ENCODE peak calls at places on chromosomes 6 and 20, in ten cellular contexts. One of them, this sample, is unnamed.

GRCh38 chr20:43992885-43993284 is 78.2 kb downstream of the TOX2 start:
- DNase-seq in cardiac fibroblast: no peak
- DNase-seq in fibroblast of pulmonary artery: no peak
- DNase-seq in H1: no peak
- DNase-seq in fibroblast of mammary gland: no peak
- DNase-seq in GM12865: no peak
- DNase-seq in cardiac muscle cell: no peak
- DNase-seq in astrocyte of the cerebellum: no peak
- DNase-seq in heart left ventricle: no peak
- DNase-seq in AG04450: no peak
- DNase-seq in this sample: peak; percentile 40

GRCh38 chr20:732727-733126 is 35.6 kb downstream of the SLC52A3 start:
- DNase-seq in cardiac fibroblast: no peak
- DNase-seq in fibroblast of pulmonary artery: no peak
- DNase-seq in H1: no peak
- DNase-seq in fibroblast of mammary gland: no peak
- DNase-seq in GM12865: no peak
- DNase-seq in cardiac muscle cell: no peak
- DNase-seq in astrocyte of the cerebellum: no peak
- DNase-seq in heart left ventricle: no peak
- DNase-seq in AG04450: no peak
- DNase-seq in this sample: no peak

GRCh38 chr6:135904666-135905065 is 53.2 kb downstream of the PDE7B start:
- DNase-seq in cardiac fibroblast: no peak
- DNase-seq in fibroblast of pulmonary artery: no peak
- DNase-seq in H1: no peak
- DNase-seq in fibroblast of mammary gland: peak; percentile 56
- DNase-seq in GM12865: no peak
- DNase-seq in cardiac muscle cell: no peak
- DNase-seq in astrocyte of the cerebellum: no peak
- DNase-seq in heart left ventricle: no peak
- DNase-seq in AG04450: no peak
- DNase-seq in this sample: no peak

GRCh38 chr6:106626485-106626884 is 2.8 kb downstream of the RTN4IP1 start:
- DNase-seq in cardiac fibroblast: no peak
- DNase-seq in fibroblast of pulmonary artery: no peak
- DNase-seq in H1: no peak
- DNase-seq in fibroblast of mammary gland: no peak
- DNase-seq in GM12865: peak; percentile 45
- DNase-seq in cardiac muscle cell: no peak
- DNase-seq in astrocyte of the cerebellum: no peak
- DNase-seq in heart left ventricle: no peak
- DNase-seq in AG04450: no peak
- DNase-seq in this sample: no peak

GRCh38 chr6:33790306-33790855 is 1.5 kb upstream of the LEMD2 start:
- DNase-seq in cardiac fibroblast: no peak
- DNase-seq in fibroblast of pulmonary artery: no peak
- DNase-seq in H1: no peak
- DNase-seq in fibroblast of mammary gland: no peak
- DNase-seq in GM12865: no peak
- DNase-seq in cardiac muscle cell: no peak
- DNase-seq in astrocyte of the cerebellum: no peak
- DNase-seq in heart left ventricle: no peak
- DNase-seq in AG04450: no peak
- DNase-seq in this sample: no peak

GRCh38 chr6:96468681-96469224 is 52.9 kb upstream of the UFL1 start:
- DNase-seq in cardiac fibroblast: peak; percentile 1
- DNase-seq in fibroblast of pulmonary artery: no peak
- DNase-seq in H1: no peak
- DNase-seq in fibroblast of mammary gland: no peak
- DNase-seq in GM12865: peak; percentile 3
- DNase-seq in cardiac muscle cell: no peak
- DNase-seq in astrocyte of the cerebellum: no peak
- DNase-seq in heart left ventricle: no peak
- DNase-seq in AG04450: no peak
- DNase-seq in this sample: no peak

GRCh38 chr6:35359744-35360348 is 17.5 kb downstream of the PPARD start:
- DNase-seq in cardiac fibroblast: peak; percentile 96
- DNase-seq in fibroblast of pulmonary artery: peak; percentile 85
- DNase-seq in H1: no peak
- DNase-seq in fibroblast of mammary gland: peak; percentile 88
- DNase-seq in GM12865: no peak
- DNase-seq in cardiac muscle cell: peak; percentile 97
- DNase-seq in astrocyte of the cerebellum: peak; percentile 100
- DNase-seq in heart left ventricle: peak; percentile 63
- DNase-seq in AG04450: no peak
- DNase-seq in this sample: no peak

GRCh38 chr6:119158057-119158848 is 79.8 kb upstream of the FAM184A start:
- DNase-seq in cardiac fibroblast: peak; percentile 91
- DNase-seq in fibroblast of pulmonary artery: peak; percentile 59
- DNase-seq in H1: no peak
- DNase-seq in fibroblast of mammary gland: peak; percentile 98
- DNase-seq in GM12865: no peak
- DNase-seq in cardiac muscle cell: peak; percentile 91
- DNase-seq in astrocyte of the cerebellum: no peak
- DNase-seq in heart left ventricle: peak; percentile 65
- DNase-seq in AG04450: no peak
- DNase-seq in this sample: no peak

GRCh38 chr6:122962196-122962595 is 33.8 kb upstream of the CLVS2 start:
- DNase-seq in cardiac fibroblast: no peak
- DNase-seq in fibroblast of pulmonary artery: no peak
- DNase-seq in H1: no peak
- DNase-seq in fibroblast of mammary gland: no peak
- DNase-seq in GM12865: no peak
- DNase-seq in cardiac muscle cell: no peak
- DNase-seq in astrocyte of the cerebellum: no peak
- DNase-seq in heart left ventricle: no peak
- DNase-seq in AG04450: no peak
- DNase-seq in this sample: no peak

GRCh38 chr20:21139881-21140566 is 14.1 kb downstream of the KIZ start:
- DNase-seq in cardiac fibroblast: no peak
- DNase-seq in fibroblast of pulmonary artery: no peak
- DNase-seq in H1: no peak
- DNase-seq in fibroblast of mammary gland: no peak
- DNase-seq in GM12865: no peak
- DNase-seq in cardiac muscle cell: no peak
- DNase-seq in astrocyte of the cerebellum: no peak
- DNase-seq in heart left ventricle: no peak
- DNase-seq in AG04450: no peak
- DNase-seq in this sample: no peak

GRCh38 chr6:17656092-17656491 is 50.6 kb downstream of the NUP153 start:
- DNase-seq in cardiac fibroblast: peak; percentile 46
- DNase-seq in fibroblast of pulmonary artery: peak; percentile 42
- DNase-seq in H1: no peak
- DNase-seq in fibroblast of mammary gland: peak; percentile 14
- DNase-seq in GM12865: no peak
- DNase-seq in cardiac muscle cell: peak; percentile 37
- DNase-seq in astrocyte of the cerebellum: no peak
- DNase-seq in heart left ventricle: no peak
- DNase-seq in AG04450: no peak
- DNase-seq in this sample: no peak

GRCh38 chr6:1436334-1437306 is 47.2 kb downstream of the FOXF2 start:
- DNase-seq in cardiac fibroblast: peak; percentile 76
- DNase-seq in fibroblast of pulmonary artery: peak; percentile 76
- DNase-seq in H1: peak; percentile 85
- DNase-seq in fibroblast of mammary gland: peak; percentile 74
- DNase-seq in GM12865: peak; percentile 64
- DNase-seq in cardiac muscle cell: peak; percentile 81
- DNase-seq in astrocyte of the cerebellum: peak; percentile 59
- DNase-seq in heart left ventricle: no peak
- DNase-seq in AG04450: peak; percentile 36
- DNase-seq in this sample: no peak

DNA sequence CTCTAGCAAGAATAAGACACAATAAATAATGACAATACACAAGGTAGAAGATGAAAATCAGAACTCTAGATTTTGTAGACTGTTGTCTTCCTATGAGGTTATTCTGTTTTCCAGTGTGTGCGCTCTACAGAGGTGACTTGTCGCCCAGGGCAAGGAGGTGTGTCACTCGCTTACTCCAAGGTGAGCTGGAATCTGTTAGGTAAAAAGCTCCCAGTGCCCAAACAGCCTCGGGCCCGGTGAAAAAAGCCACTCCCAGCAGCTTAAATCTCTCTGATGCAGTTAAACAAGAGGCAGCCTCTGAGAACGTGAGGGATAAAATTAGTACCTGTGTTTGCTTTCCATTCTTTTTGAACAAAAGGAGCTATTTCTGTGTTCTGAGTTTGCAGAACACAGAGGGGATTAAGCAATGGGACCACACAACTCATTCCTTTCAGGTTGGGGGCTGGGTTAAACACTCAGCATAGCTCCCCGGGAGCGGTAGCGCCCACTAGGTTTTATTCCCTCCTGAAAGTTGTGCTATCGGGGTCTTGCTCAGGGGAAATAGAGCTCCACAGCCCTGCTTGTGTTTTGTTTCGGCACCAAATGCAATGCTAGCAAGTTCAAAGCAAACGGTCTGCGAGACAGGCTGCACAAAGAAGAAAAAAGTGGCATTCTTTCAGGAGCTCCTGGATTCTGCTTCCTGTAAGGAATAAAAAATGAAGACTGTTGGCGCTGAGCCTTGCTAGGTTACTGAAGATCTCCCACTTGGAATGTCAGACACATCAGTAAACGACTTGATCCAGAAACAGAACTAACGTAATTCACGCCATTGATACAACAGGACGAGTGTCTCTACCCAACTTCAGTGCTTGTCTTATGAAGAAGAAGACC is 181.1 kb downstream of the FOXA2 start:
- DNase-seq in cardiac fibroblast: peak; percentile 25
- DNase-seq in fibroblast of pulmonary artery: peak; percentile 28
- DNase-seq in H1: no peak
- DNase-seq in fibroblast of mammary gland: no peak
- DNase-seq in GM12865: no peak
- DNase-seq in cardiac muscle cell: peak; percentile 41
- DNase-seq in astrocyte of the cerebellum: no peak
- DNase-seq in heart left ventricle: no peak
- DNase-seq in AG04450: no peak
- DNase-seq in this sample: no peak
- H3K4me3 ChIP-seq in cardiac fibroblast: no peak overlapping the region
- H3K4me3 ChIP-seq in fibroblast of pulmonary artery: peak overlapping the region; percentile 34
- H3K4me3 ChIP-seq in H1: peak overlapping the region; percentile 16
- H3K4me3 ChIP-seq in fibroblast of mammary gland: no peak overlapping the region
- H3K4me3 ChIP-seq in GM12865: peak overlapping the region; percentile 42
- H3K4me3 ChIP-seq in cardiac muscle cell: no peak overlapping the region
- H3K4me3 ChIP-seq in astrocyte of the cerebellum: peak overlapping the region; percentile 8
- H3K4me3 ChIP-seq in heart left ventricle: no peak overlapping the region
- H3K4me3 ChIP-seq in AG04450: no peak overlapping the region
- H3K4me3 ChIP-seq in this sample: no peak overlapping the region

GRCh38 chr6:43968110-43968965 is 158.9 kb downstream of the MRPL14 start:
- DNase-seq in cardiac fibroblast: no peak
- DNase-seq in fibroblast of pulmonary artery: no peak
- DNase-seq in H1: peak; percentile 52
- DNase-seq in fibroblast of mammary gland: no peak
- DNase-seq in GM12865: no peak
- DNase-seq in cardiac muscle cell: no peak
- DNase-seq in astrocyte of the cerebellum: no peak
- DNase-seq in heart left ventricle: no peak
- DNase-seq in AG04450: no peak
- DNase-seq in this sample: no peak

GRCh38 chr6:43969158-43969981 is 157.9 kb downstream of the MRPL14 start:
- DNase-seq in cardiac fibroblast: no peak
- DNase-seq in fibroblast of pulmonary artery: no peak
- DNase-seq in H1: peak; percentile 39
- DNase-seq in fibroblast of mammary gland: no peak
- DNase-seq in GM12865: no peak
- DNase-seq in cardiac muscle cell: no peak
- DNase-seq in astrocyte of the cerebellum: no peak
- DNase-seq in heart left ventricle: no peak
- DNase-seq in AG04450: no peak
- DNase-seq in this sample: no peak

GRCh38 chr6:43970913-43971775 is 156.1 kb downstream of the MRPL14 start:
- DNase-seq in cardiac fibroblast: peak; percentile 43
- DNase-seq in fibroblast of pulmonary artery: no peak
- DNase-seq in H1: peak; percentile 36
- DNase-seq in fibroblast of mammary gland: peak; percentile 28
- DNase-seq in GM12865: no peak
- DNase-seq in cardiac muscle cell: no peak
- DNase-seq in astrocyte of the cerebellum: no peak
- DNase-seq in heart left ventricle: no peak
- DNase-seq in AG04450: no peak
- DNase-seq in this sample: peak; percentile 87

GRCh38 chr6:43971776-43972126 is 155.5 kb downstream of the MRPL14 start:
- DNase-seq in cardiac fibroblast: no peak
- DNase-seq in fibroblast of pulmonary artery: no peak
- DNase-seq in H1: peak; percentile 24
- DNase-seq in fibroblast of mammary gland: no peak
- DNase-seq in GM12865: no peak
- DNase-seq in cardiac muscle cell: no peak
- DNase-seq in astrocyte of the cerebellum: no peak
- DNase-seq in heart left ventricle: no peak
- DNase-seq in AG04450: no peak
- DNase-seq in this sample: no peak

GRCh38 chr6:43970068-43970912 is 157.0 kb downstream of the MRPL14 start:
- DNase-seq in cardiac fibroblast: no peak
- DNase-seq in fibroblast of pulmonary artery: no peak
- DNase-seq in H1: peak; percentile 37
- DNase-seq in fibroblast of mammary gland: no peak
- DNase-seq in GM12865: no peak
- DNase-seq in cardiac muscle cell: no peak
- DNase-seq in astrocyte of the cerebellum: no peak
- DNase-seq in heart left ventricle: no peak
- DNase-seq in AG04450: no peak
- DNase-seq in this sample: no peak
- TF ChIP-seq CTCF in cardiac fibroblast: no peak
- TF ChIP-seq CTCF in fibroblast of pulmonary artery: no peak
- TF ChIP-seq CTCF in H1: no peak
- TF ChIP-seq CTCF in fibroblast of mammary gland: no peak
- TF ChIP-seq CTCF in GM12865: no peak
- TF ChIP-seq CTCF in cardiac muscle cell: no peak
- TF ChIP-seq CTCF in astrocyte of the cerebellum: no peak
- TF ChIP-seq CTCF in heart left ventricle: no peak
- TF ChIP-seq CTCF in AG04450: no peak
- TF ChIP-seq CTCF in this sample: no peak

DNA sequence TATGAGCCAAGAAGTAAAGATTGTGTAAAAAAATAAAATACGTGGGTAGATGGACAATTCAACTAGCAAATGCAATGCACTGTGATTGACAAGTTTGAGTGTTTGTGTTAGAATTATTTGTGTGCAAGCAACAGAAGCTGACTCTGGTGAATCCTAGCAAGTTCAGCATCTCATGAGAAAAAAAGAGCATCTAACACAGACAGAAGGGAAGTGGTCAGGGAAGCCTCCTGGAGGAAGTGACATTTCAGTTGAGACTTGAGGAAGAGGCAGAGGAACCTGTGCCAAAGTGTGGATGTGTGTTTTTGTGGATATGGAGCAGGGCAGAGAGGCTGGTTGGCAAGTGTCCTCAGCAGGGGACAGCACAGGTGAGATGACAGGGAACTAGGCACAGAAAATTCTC is 248.7 kb downstream of the ZNF217 start:
- DNase-seq in cardiac fibroblast: no peak
- DNase-seq in fibroblast of pulmonary artery: no peak
- DNase-seq in H1: no peak
- DNase-seq in fibroblast of mammary gland: no peak
- DNase-seq in GM12865: no peak
- DNase-seq in cardiac muscle cell: no peak
- DNase-seq in astrocyte of the cerebellum: no peak
- DNase-seq in heart left ventricle: no peak
- DNase-seq in AG04450: no peak
- DNase-seq in this sample: no peak
- H3K4me3 ChIP-seq in cardiac fibroblast: no peak overlapping the region
- H3K4me3 ChIP-seq in fibroblast of pulmonary artery: no peak overlapping the region
- H3K4me3 ChIP-seq in H1: no peak overlapping the region
- H3K4me3 ChIP-seq in fibroblast of mammary gland: no peak overlapping the region
- H3K4me3 ChIP-seq in GM12865: no peak overlapping the region
- H3K4me3 ChIP-seq in cardiac muscle cell: no peak overlapping the region
- H3K4me3 ChIP-seq in astrocyte of the cerebellum: no peak overlapping the region
- H3K4me3 ChIP-seq in heart left ventricle: no peak overlapping the region
- H3K4me3 ChIP-seq in AG04450: no peak overlapping the region
- H3K4me3 ChIP-seq in this sample: no peak overlapping the region

GRCh38 chr20:49320460-49320859 is 42.6 kb upstream of the ZNFX1 start:
- DNase-seq in cardiac fibroblast: peak; percentile 75
- DNase-seq in fibroblast of pulmonary artery: peak; percentile 71
- DNase-seq in H1: peak; percentile 55
- DNase-seq in fibroblast of mammary gland: peak; percentile 46
- DNase-seq in GM12865: no peak
- DNase-seq in cardiac muscle cell: peak; percentile 74
- DNase-seq in astrocyte of the cerebellum: no peak
- DNase-seq in heart left ventricle: no peak
- DNase-seq in AG04450: no peak
- DNase-seq in this sample: no peak
- TF ChIP-seq CTCF in cardiac fibroblast: peak; percentile 52
- TF ChIP-seq CTCF in fibroblast of pulmonary artery: peak; percentile 62
- TF ChIP-seq CTCF in H1: peak; percentile 35
- TF ChIP-seq CTCF in fibroblast of mammary gland: peak; percentile 36
- TF ChIP-seq CTCF in GM12865: no peak
- TF ChIP-seq CTCF in cardiac muscle cell: peak; percentile 61
- TF ChIP-seq CTCF in astrocyte of the cerebellum: peak; percentile 69
- TF ChIP-seq CTCF in heart left ventricle: peak; percentile 33
- TF ChIP-seq CTCF in AG04450: peak; percentile 53
- TF ChIP-seq CTCF in this sample: no peak

This sample was measured in lower leg skin.